ENCODE peak calls at places on chromosomes 4 and X, in nine cellular contexts. L is naive thymus-derived CD8-positive, alpha-beta T cell; I is GM13977; O is astrocyte of the spinal cord; R is effector memory CD8-positive, alpha-beta T cell; Z is GM03348; Y is activated CD8-positive, alpha-beta memory T cell treated with anti-CD3 and anti-CD28 coated beads for 48 hours; V is epithelial cell of proximal tubule; P is activated effector memory CD4-positive, alpha-beta T cell treated with Interleukin-2 at 50 U/mL for 16 hours. M is an unnamed sample.

GRCh38 chr4:48041535-48042137 is 25.1 kb downstream of the NIPAL1 start:
- DNase-seq in P (no peak), R (no peak), V (no peak), Y (no peak), L (no peak), O (no peak), I (no peak), Z (no peak), M (no peak)

GRCh38 chr4:26936284-26937065 is 75.8 kb downstream of the STIM2 start:
- DNase-seq in R (no peak), Y (no peak), L (no peak), V (peak), Z (no peak), P (no peak), O (no peak), I (no peak), M (no peak)

GRCh38 chr4:182809417-182810102 is 107.6 kb downstream of the DCTD start:
- DNase-seq in V (no peak), L (no peak), R (no peak), I (peak), Y (no peak), P (no peak), O (no peak), Z (no peak), M (peak)

GRCh38 chr4:82718067-82718935 is 80.3 kb downstream of the SCD5 start:
- DNase-seq in Z (peak), P (no peak), L (no peak), V (no peak), I (no peak), Y (no peak), O (peak), R (no peak), M (no peak)

GRCh38 chr4:185721949-185722316 is 90.1 kb downstream of the SORBS2 start:
- DNase-seq in I (no peak), L (no peak), O (peak), Y (no peak), Z (no peak), P (no peak), R (no peak), V (no peak), M (no peak)

GRCh38 chrX:107856289-107856688 is 30.6 kb downstream of the MID2 start:
- DNase-seq in P (no peak), O (no peak), Y (no peak), V (no peak), L (no peak), Z (no peak), I (no peak), R (no peak), M (no peak)

GRCh38 chr4:78432896-78433295 is 118.7 kb upstream of the ANXA3 start:
- DNase-seq in L (no peak), Y (no peak), P (no peak), V (no peak), R (no peak), O (peak), I (no peak), Z (peak), M (no peak)

GRCh38 chr4:158292156-158292555 is 81.9 kb downstream of the TMEM144 start:
- DNase-seq in R (no peak), Z (no peak), I (no peak), V (no peak), Y (no peak), P (no peak), L (no peak), O (no peak), M (no peak)

GRCh38 chr4:156100651-156101050 is 147.0 kb upstream of the CTSO start:
- DNase-seq in Z (no peak), V (no peak), Y (no peak), O (peak), P (no peak), R (no peak), I (no peak), L (no peak), M (no peak)

GRCh38 chr4:139085141-139085540 is 69.6 kb downstream of the NOCT start:
- DNase-seq in P (no peak), V (no peak), R (no peak), I (no peak), Z (peak), O (peak), Y (no peak), L (peak), M (no peak)

GRCh38 chr4:2962614-2963184 is 507 bp downstream of the NOP14 start:
- DNase-seq in P (no peak), R (no peak), L (no peak), Y (no peak), V (no peak), I (peak), Z (no peak), O (no peak), M (no peak)

GRCh38 chrX:10756365-10756915 is 136.1 kb upstream of the MID1 start:
- DNase-seq in L (no peak), V (peak), Y (no peak), P (no peak), O (peak), R (no peak), I (no peak), Z (peak), M (peak)

GRCh38 chr4:38523524-38524448 is 140.2 kb upstream of the KLF3 start:
- DNase-seq in L (no peak), I (peak), R (peak), V (no peak), O (no peak), Z (no peak), Y (peak), P (peak), M (peak)

GRCh38 chrX:71619193-71619592 is 882 bp upstream of the CXCR3 start:
- DNase-seq in Y (peak), V (no peak), Z (no peak), I (peak), O (no peak), P (no peak), L (peak), R (peak), M (no peak)

GRCh38 chrX:40097492-40098263 is at the start of gene BCOR:
- DNase-seq in Y (peak), V (no peak), P (peak), R (peak), L (peak), I (peak), O (no peak), Z (peak), M (no peak)

GRCh38 chr4:86338521-86338920 is 21.3 kb downstream of the MAPK10 start:
- DNase-seq in V (no peak), O (no peak), P (no peak), Z (no peak), Y (no peak), L (no peak), R (no peak), I (no peak), M (no peak)

GRCh38 chr4:7857238-7857701 is 82.4 kb downstream of the AFAP1 start:
- DNase-seq in R (no peak), O (peak), Z (peak), I (peak), Y (no peak), L (no peak), P (no peak), V (no peak), M (no peak)

GRCh38 chrX:44580466-44580865 is 37.8 kb upstream of the FUNDC1 start:
- DNase-seq in R (no peak), L (no peak), Y (no peak), I (no peak), V (no peak), Z (peak), P (no peak), O (peak), M (peak)

GRCh38 chr4:74097631-74098550 is 1.1 kb downstream of the CXCL2 start:
- DNase-seq in R (no peak), Z (peak), V (no peak), O (no peak), I (no peak), L (no peak), P (no peak), Y (no peak), M (no peak)

GRCh38 chr4:186118582-186118981 is 14.1 kb downstream of the FAM149A start:
- DNase-seq in P (no peak), O (no peak), V (no peak), L (no peak), R (no peak), Y (no peak), Z (no peak), I (no peak), M (no peak)

GRCh38 chr4:951186-951585 is 18.9 kb downstream of the TMEM175 start:
- DNase-seq in R (no peak), L (no peak), Y (no peak), I (no peak), P (no peak), Z (no peak), O (no peak), V (no peak), M (no peak)

GRCh38 chr4:95027906-95028618 is 270.3 kb downstream of the BMPR1B start:
- DNase-seq in P (no peak), Y (no peak), I (no peak), O (no peak), Z (no peak), V (peak), L (no peak), R (no peak), M (no peak)

GRCh38 chr4:90187148-90187884 is 60.1 kb downstream of the CCSER1 start:
- DNase-seq in Z (no peak), O (no peak), V (no peak), Y (no peak), L (no peak), I (no peak), R (no peak), P (no peak), M (no peak)

GRCh38 chr4:148831945-148832344 is 389.7 kb upstream of the NR3C2 start:
- DNase-seq in P (no peak), I (no peak), R (no peak), V (peak), Y (no peak), L (no peak), Z (peak), O (peak), M (peak)

GRCh38 chrX:43718546-43718945 is 62.4 kb downstream of the MAOA start:
- DNase-seq in L (no peak), O (no peak), V (no peak), Y (no peak), Z (no peak), P (no peak), I (no peak), R (no peak), M (no peak)

GRCh38 chr4:20839957-20840356 is 139.7 kb downstream of the PACRGL start:
- DNase-seq in O (peak), L (no peak), I (no peak), Y (no peak), P (no peak), Z (peak), R (no peak), V (peak), M (peak)

GRCh38 chrX:46125139-46125538 is 420.1 kb downstream of the ZNF674 start:
- DNase-seq in L (no peak), R (no peak), P (no peak), Z (no peak), Y (no peak), V (no peak), O (peak), I (no peak), M (no peak)

GRCh38 chrX:45806410-45807121 is 605.9 kb upstream of the DIPK2B start:
- DNase-seq in V (peak), R (peak), Z (peak), O (peak), I (peak), Y (no peak), L (peak), P (peak), M (no peak)

GRCh38 chr4:143407475-143407874 is 70.8 kb downstream of the GAB1 start:
- DNase-seq in V (no peak), P (no peak), O (no peak), I (no peak), R (no peak), L (no peak), Z (no peak), Y (no peak), M (no peak)

GRCh38 chr4:48047421-48047844 is 30.9 kb downstream of the NIPAL1 start:
- DNase-seq in V (no peak), Y (peak), R (peak), L (peak), Z (no peak), I (peak), P (peak), O (no peak), M (no peak)

GRCh38 chr4:128635141-128635911 is 174.2 kb upstream of the JADE1 start:
- DNase-seq in V (no peak), L (no peak), Y (no peak), Z (no peak), O (peak), I (no peak), P (no peak), R (no peak), M (no peak)